ENCODE peak calls at places on chromosomes 3 and 15, in four cellular contexts. O is K562, F is A549, D is HepG2. M is an unnamed sample.

GRCh38 chr15:89662893-89663673 is 7.8 kb upstream of the KIF7 start:
- DNase-seq in F (no peak), D (no peak), O (no peak), M (no peak)

GRCh38 chr3:58271901-58272501 is 34.0 kb upstream of the RPP14 start:
- DNase-seq in D (no peak), O (no peak), F (peak; percentile 42), M (no peak)

GRCh38 chr15:39548561-39548960 is 32.3 kb upstream of the THBS1 start:
- DNase-seq in D (no peak), O (no peak), F (no peak), M (no peak)

GRCh38 chr3:39809995-39810595 is 686 bp downstream of the MYRIP start:
- DNase-seq in O (no peak), D (no peak), F (no peak), M (no peak)

GRCh38 chr3:40497288-40497687 is 8.6 kb upstream of the ZNF620 start:
- DNase-seq in F (no peak), O (no peak), D (peak; percentile 87), M (no peak)

GRCh38 chr3:148951599-148952361 is 39.6 kb upstream of the GYG1 start:
- DNase-seq in F (no peak), O (no peak), D (no peak), M (no peak)

GRCh38 chr15:71743861-71744382 is 66.4 kb upstream of the NR2E3 start:
- DNase-seq in F (peak; percentile 73), O (peak; percentile 58), D (peak; percentile 39), M (no peak)

GRCh38 chr15:38530113-38530512 is 34.5 kb downstream of the RASGRP1 start:
- DNase-seq in O (no peak), F (no peak), D (no peak), M (peak; percentile 24)

GRCh38 chr15:52370010-52370409 is 74.4 kb upstream of the MYO5C start:
- DNase-seq in D (no peak), O (no peak), F (no peak), M (no peak)

GRCh38 chr3:48635222-48636021 is at the start of gene SLC26A6:
- DNase-seq in O (peak; percentile 96), D (peak; percentile 93), F (peak; percentile 94), M (peak; percentile 77)

GRCh38 chr15:43370310-43370974 is 401 bp downstream of the ZSCAN29 start:
- DNase-seq in F (no peak), O (peak; percentile 64), D (peak; percentile 27), M (no peak)

GRCh38 chr3:23036728-23037127 is 166.4 kb upstream of the UBE2E2 start:
- DNase-seq in O (no peak), D (no peak), F (no peak), M (no peak)

GRCh38 chr3:141659821-141660597 is 78.1 kb upstream of the RNF7 start:
- DNase-seq in F (peak; percentile 26), O (peak; percentile 36), D (no peak), M (no peak)

GRCh38 chr15:63362196-63362595 is 19.4 kb downstream of the CA12 start:
- DNase-seq in D (no peak), F (no peak), O (peak; percentile 60), M (no peak)

GRCh38 chr3:17908399-17909191 is 166.2 kb upstream of the TBC1D5 start:
- DNase-seq in F (no peak), O (no peak), D (no peak), M (no peak)

GRCh38 chr3:41224120-41224806 is 25.0 kb downstream of the CTNNB1 start:
- DNase-seq in D (no peak), O (no peak), F (no peak), M (no peak)

GRCh38 chr3:101913173-101913572 is 63.9 kb downstream of the NFKBIZ start:
- DNase-seq in O (no peak), F (no peak), D (no peak), M (no peak)

GRCh38 chr15:74525328-74525727 is 15.7 kb upstream of the ARID3B start:
- DNase-seq in D (no peak), O (no peak), F (no peak), M (no peak)

GRCh38 chr3:45034612-45035252 is 8.6 kb downstream of the CLEC3B start:
- DNase-seq in D (no peak), F (no peak), O (no peak), M (no peak)

GRCh38 chr3:128492353-128493220 is at the start of gene GATA2:
- DNase-seq in D (no peak), F (no peak), O (peak; percentile 29), M (no peak)

GRCh38 chr3:47443611-47443995 is 32.1 kb downstream of the SCAP start:
- DNase-seq in O (no peak), D (peak; percentile 87), F (peak; percentile 67), M (no peak)

GRCh38 chr3:152405915-152406802 is 137.4 kb downstream of the MBNL1 start:
- DNase-seq in D (no peak), O (no peak), F (peak; percentile 53), M (no peak)

GRCh38 chr15:96331942-96332853 is 1.7 kb downstream of the NR2F2 start:
- DNase-seq in F (peak; percentile 79), O (no peak), D (no peak), M (no peak)

GRCh38 chr15:96330064-96330449 is 443 bp upstream of the NR2F2 start:
- DNase-seq in F (peak; percentile 82), O (no peak), D (no peak), M (no peak)

GRCh38 chr15:96332854-96333193 is 2.3 kb downstream of the NR2F2 start:
- DNase-seq in O (no peak), D (no peak), F (no peak), M (no peak)

GRCh38 chr15:96330450-96331140 is at the start of gene NR2F2:
- DNase-seq in O (peak; percentile 93), D (peak; percentile 95), F (peak; percentile 98), M (peak; percentile 53)

DNA sequence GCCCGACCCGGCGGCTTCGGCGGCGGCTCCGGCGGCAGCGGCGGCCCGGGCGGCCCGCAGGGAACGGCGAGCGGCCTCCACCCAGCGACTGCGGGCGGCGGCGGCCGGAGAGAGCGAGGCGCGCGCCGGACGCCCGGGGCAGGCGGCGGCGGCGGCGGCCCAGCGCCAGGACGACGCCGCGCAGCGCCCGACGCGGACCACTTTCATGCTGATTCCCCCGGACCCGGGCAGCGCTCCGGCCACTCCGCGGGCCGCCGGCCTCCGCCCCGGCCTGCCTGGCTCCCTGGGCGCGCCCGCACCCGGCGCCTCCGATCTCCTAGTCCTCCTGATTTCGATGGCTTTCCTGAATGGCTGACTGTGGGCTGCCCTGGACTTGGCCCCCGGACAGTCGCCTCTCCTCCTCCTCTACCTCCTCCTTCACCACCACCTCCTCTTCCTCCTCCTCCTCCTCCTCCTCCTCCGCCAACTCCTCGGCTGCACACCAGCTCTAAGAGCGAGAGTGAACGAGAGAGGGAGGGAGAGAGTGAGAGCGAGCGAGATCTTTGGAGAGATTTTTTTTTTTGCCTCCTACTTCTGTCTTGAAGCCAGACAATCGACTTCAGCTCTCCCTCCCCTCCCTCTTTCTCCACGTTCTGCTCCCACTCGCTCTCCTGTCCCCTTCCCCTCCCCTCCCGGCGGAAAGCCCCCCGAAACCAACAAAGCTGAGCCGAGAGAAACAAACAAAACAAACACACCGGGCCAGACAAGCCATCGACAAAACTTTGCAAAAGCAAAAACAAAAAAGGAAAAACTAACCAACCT is 841 bp downstream of the NR2F2 start:
- DNase-seq in O (peak; percentile 40), D (no peak), F (peak; percentile 58), M (no peak)
- TF ChIP-seq HDAC2 in O (peak; percentile 25), D (no peak), F (no peak), M (no peak)

DNA sequence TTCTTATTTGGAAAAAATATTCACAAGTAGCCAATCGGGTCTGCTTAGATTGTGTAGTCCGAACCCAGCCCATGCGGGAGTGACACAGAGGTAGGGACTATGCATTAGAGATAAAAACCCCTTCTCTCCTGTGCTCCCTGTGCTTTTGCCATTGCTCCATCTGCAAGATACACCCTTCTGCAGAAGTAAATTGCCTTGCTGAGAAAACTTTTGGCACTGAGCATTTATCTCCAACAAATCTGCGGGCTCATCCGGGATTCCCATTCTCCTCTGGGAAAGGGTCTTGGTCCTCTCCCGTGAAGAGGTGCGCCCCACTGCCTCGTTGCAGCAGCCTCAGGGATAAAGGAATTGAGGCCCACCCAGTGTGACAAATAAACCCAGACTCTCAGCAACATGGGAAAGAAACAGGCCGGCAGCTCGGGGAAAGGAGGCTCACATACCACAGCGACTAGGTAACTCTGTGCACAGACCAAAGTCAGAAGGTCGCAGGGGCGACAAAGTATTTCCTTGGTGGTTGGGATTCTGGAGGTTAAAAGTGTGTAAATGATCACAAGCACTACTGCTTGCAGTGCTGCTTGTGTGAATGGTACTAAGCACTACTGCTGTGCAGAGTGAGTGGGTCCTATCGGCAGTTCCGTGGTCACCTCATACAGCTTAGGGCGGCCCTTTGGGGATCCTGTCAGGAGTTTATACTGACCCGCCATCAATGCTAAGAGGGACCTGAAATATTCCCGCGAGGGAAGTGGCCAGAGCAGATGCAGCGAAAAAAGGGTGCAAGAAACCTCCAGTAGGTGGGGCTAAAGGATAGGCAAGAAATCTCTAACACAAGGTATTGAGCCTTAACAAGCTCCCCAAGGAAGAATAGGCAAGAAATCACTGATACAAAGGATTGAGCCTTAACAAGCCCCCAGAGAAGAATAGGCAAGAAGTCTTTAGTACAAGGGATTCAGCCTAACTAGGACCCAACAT is 54.3 kb downstream of the GSK3B start:
- DNase-seq in D (no peak), F (peak; percentile 22), O (peak; percentile 14), M (no peak)
- TF ChIP-seq JUNB in D (no peak), F (no peak), O (no peak), M (no peak)

DNA sequence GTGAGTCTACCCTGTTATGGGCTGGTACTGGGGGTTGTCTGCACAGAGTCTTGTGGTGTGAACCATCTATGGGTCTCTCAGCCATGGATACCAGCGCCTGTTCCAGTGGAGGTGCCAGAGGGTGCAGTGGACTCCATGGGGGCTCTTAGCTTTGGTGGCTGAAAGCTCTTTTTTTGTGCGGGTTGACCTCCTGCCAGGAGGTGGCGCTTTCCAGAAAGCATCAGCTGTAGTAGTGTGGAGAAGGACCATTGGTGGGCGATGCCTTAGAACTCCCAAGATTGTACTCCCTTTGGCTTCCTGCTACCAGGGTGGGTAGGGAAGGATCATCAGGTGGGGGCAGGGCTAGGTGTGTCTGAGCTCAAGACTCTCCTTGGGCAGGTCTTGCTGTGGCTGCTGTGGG is 602.6 kb downstream of the RSL24D1 start:
- DNase-seq in O (no peak), F (no peak), D (no peak), M (no peak)
- TF ChIP-seq CTCF in O (no peak), F (no peak), D (peak; percentile 30), M (no peak)

GRCh38 chr15:94348084-94348483 is 116.7 kb downstream of the MCTP2 start:
- DNase-seq in D (no peak), O (no peak), F (no peak), M (no peak)
- TF ChIP-seq HDAC2 in D (no peak), O (no peak), F (no peak), M (no peak)

GRCh38 chr3:124075758-124076157 is 83.8 kb upstream of the ROPN1 start:
- DNase-seq in D (no peak), F (no peak), O (no peak), M (no peak)
- TF ChIP-seq JUNB in D (no peak), F (no peak), O (no peak), M (no peak)

M was measured in GM12878.